ENCODE peak calls at places on chromosomes 12 and 14, in six cellular contexts. K is heart left ventricle; H is mesothelial cell of epicardium; J is HCT116; R is ovary; G is CD4-positive, alpha-beta T cell. O is an unnamed sample.
A peak's percentile ranks its signal among the peaks of the same experiment; 100 is the strongest.

GRCh38 chr14:28157887-28158791 is 608.4 kb upstream of the FOXG1 start:
- DNase-seq in K (no peak), H (no peak), J (no peak), R (no peak), G (no peak), O (no peak)

GRCh38 chr12:117494833-117495714 is 133.6 kb upstream of the NOS1 start:
- DNase-seq in K (no peak), H (no peak), J (no peak), R (no peak), G (no peak), O (no peak)

GRCh38 chr14:37695836-37696235 is 100.4 kb downstream of the TTC6 start:
- DNase-seq in K (no peak), H (no peak), J (no peak), R (no peak), G (no peak), O (no peak)

GRCh38 chr12:69275471-69275891 is 36.1 kb downstream of the CPSF6 start:
- DNase-seq in K (no peak), H (no peak), J (no peak), R (no peak), G (no peak), O (no peak)

GRCh38 chr12:72330784-72331183 is 58.6 kb downstream of the TRHDE start:
- DNase-seq in K (no peak), H (no peak), J (no peak), R (no peak), G (no peak), O (no peak)

GRCh38 chr14:101874001-101874400 is 90.4 kb upstream of the DYNC1H1 start:
- DNase-seq in K (no peak), H (no peak), J (no peak), R (no peak), G (no peak), O (no peak)

GRCh38 chr14:31045501-31046080 is 19.4 kb upstream of the STRN3 start:
- DNase-seq in K (no peak), H (no peak), J (no peak), R (no peak), G (no peak), O (no peak)

GRCh38 chr14:95507174-95507573 is 9.3 kb downstream of the SYNE3 start:
- DNase-seq in K (peak; percentile 73), H (no peak), J (no peak), R (peak; percentile 75), G (no peak), O (no peak)

GRCh38 chr12:124418791-124419190 is 123.9 kb downstream of the RFLNA start:
- DNase-seq in K (no peak), H (no peak), J (no peak), R (no peak), G (no peak), O (no peak)

GRCh38 chr12:125262866-125263265 is 197.6 kb downstream of the AACS start:
- DNase-seq in K (no peak), H (no peak), J (no peak), R (no peak), G (no peak), O (no peak)

GRCh38 chr14:88256997-88257755 is 65.9 kb downstream of the KCNK10 start:
- DNase-seq in K (no peak), H (no peak), J (no peak), R (no peak), G (no peak), O (no peak)

GRCh38 chr12:118307069-118307954 is 65.4 kb downstream of the TAOK3 start:
- DNase-seq in K (peak; percentile 32), H (no peak), J (no peak), R (peak; percentile 24), G (no peak), O (no peak)

GRCh38 chr12:116337312-116337711 is 59.8 kb upstream of the MED13L start:
- DNase-seq in K (no peak), H (no peak), J (no peak), R (no peak), G (no peak), O (no peak)

GRCh38 chr12:43501705-43502104 is 50.3 kb downstream of the ADAMTS20 start:
- DNase-seq in K (no peak), H (no peak), J (peak; percentile 36), R (no peak), G (no peak), O (no peak)

GRCh38 chr12:85441025-85441424 is 161.0 kb downstream of the ALX1 start:
- DNase-seq in K (no peak), H (no peak), J (no peak), R (no peak), G (no peak), O (no peak)

GRCh38 chr12:41333988-41334387 is 145.9 kb downstream of the PDZRN4 start:
- DNase-seq in K (no peak), H (no peak), J (no peak), R (no peak), G (no peak), O (no peak)

GRCh38 chr12:104650541-104650940 is 193.8 kb downstream of the CHST11 start:
- DNase-seq in K (no peak), H (no peak), J (no peak), R (no peak), G (no peak), O (no peak)

GRCh38 chr12:56927281-56927680 is 6.9 kb downstream of the SDR9C7 start:
- DNase-seq in K (no peak), H (no peak), J (no peak), R (no peak), G (no peak), O (no peak)

GRCh38 chr14:31834616-31835015 is 242.5 kb upstream of the ARHGAP5 start:
- DNase-seq in K (no peak), H (no peak), J (no peak), R (no peak), G (no peak), O (no peak)

GRCh38 chr14:67485501-67486095 is 2.9 kb downstream of the TMEM229B start:
- DNase-seq in K (no peak), H (no peak), J (no peak), R (no peak), G (no peak), O (no peak)

GRCh38 chr12:71958056-71958455 is 19.4 kb downstream of the TPH2 start:
- DNase-seq in K (no peak), H (no peak), J (no peak), R (no peak), G (no peak), O (no peak)

GRCh38 chr14:94441130-94441529 is 11.5 kb downstream of the SERPINA11 start:
- DNase-seq in K (no peak), H (no peak), J (no peak), R (no peak), G (no peak), O (no peak)
- TF ChIP-seq CTCF in K (no peak), H (no peak), J (no peak), R (no peak), G (no peak), O (no peak)

GRCh38 chr12:111122458-111122878 is 202.1 kb upstream of the MYL2 start:
- DNase-seq in K (no peak), H (no peak), J (no peak), R (no peak), G (no peak), O (no peak)

GRCh38 chr12:111123390-111123789 is 203.0 kb upstream of the MYL2 start:
- DNase-seq in K (no peak), H (no peak), J (no peak), R (no peak), G (no peak), O (no peak)

GRCh38 chr12:111124183-111124582 is 203.8 kb upstream of the MYL2 start:
- DNase-seq in K (no peak), H (no peak), J (no peak), R (no peak), G (no peak), O (no peak)

GRCh38 chr12:111126331-111126730 is 206.0 kb upstream of the MYL2 start:
- DNase-seq in K (peak; percentile 15), H (no peak), J (no peak), R (no peak), G (no peak), O (no peak)

GRCh38 chr12:111121840-111122239 is 201.5 kb upstream of the MYL2 start:
- DNase-seq in K (peak; percentile 11), H (no peak), J (no peak), R (no peak), G (no peak), O (no peak)
- TF ChIP-seq CTCF in K (no peak), H (peak; percentile 25), J (no peak), R (no peak), G (no peak), O (peak; percentile 28)

DNA sequence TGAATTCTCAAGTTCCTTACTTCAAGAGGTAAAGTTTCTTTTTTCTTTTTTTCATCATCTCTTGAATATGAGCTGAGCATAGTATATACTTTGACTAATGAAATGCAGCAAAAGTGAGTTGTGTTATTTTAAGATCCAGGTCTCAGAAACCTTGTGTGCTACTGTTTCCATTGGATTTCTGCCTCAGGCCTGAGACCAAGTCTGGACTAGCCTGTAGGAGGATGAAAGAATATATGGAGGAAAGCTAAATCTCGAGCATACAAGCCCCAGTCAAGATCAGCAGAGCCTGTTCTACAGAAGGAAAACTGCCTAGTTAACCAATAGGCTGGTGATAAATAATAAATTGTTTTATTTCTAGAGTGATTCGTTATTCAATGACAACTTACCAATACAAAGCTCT is 652.5 kb downstream of the C12orf50 start:
- DNase-seq in K (no peak), H (no peak), J (no peak), R (no peak), G (no peak), O (no peak)
- TF ChIP-seq CTCF in K (no peak), H (no peak), J (no peak), R (no peak), G (no peak), O (no peak)

GRCh38 chr14:73761621-73762355 is 47.6 kb upstream of the PNMA1 start:
- DNase-seq in K (no peak), H (no peak), J (no peak), R (no peak), G (no peak), O (no peak)

GRCh38 chr14:73758392-73759182 is 44.4 kb upstream of the PNMA1 start:
- DNase-seq in K (peak; percentile 73), H (peak; percentile 76), J (peak; percentile 63), R (peak; percentile 79), G (peak; percentile 59), O (peak; percentile 73)

GRCh38 chr14:73759183-73759713 is 45.1 kb upstream of the PNMA1 start:
- DNase-seq in K (peak; percentile 90), H (peak; percentile 69), J (no peak), R (peak; percentile 78), G (no peak), O (peak; percentile 38)

GRCh38 chr14:73760598-73761586 is 46.7 kb upstream of the PNMA1 start:
- DNase-seq in K (no peak), H (no peak), J (no peak), R (no peak), G (no peak), O (no peak)

GRCh38 chr14:73759714-73760597 is 45.8 kb upstream of the PNMA1 start:
- DNase-seq in K (peak; percentile 96), H (peak; percentile 96), J (peak; percentile 88), R (peak; percentile 95), G (peak; percentile 93), O (peak; percentile 91)
- TF ChIP-seq CTCF in K (no peak), H (no peak), J (no peak), R (no peak), G (no peak), O (no peak)

GRCh38 chr14:77125275-77126073 is 16.1 kb downstream of the ZDHHC22 start:
- DNase-seq in K (no peak), H (no peak), J (no peak), R (no peak), G (no peak), O (no peak)
- TF ChIP-seq CTCF in K (no peak), H (no peak), J (no peak), R (no peak), G (peak; percentile 33), O (peak; percentile 23)

GRCh38 chr12:54136844-54137580 is 51.8 kb downstream of the SMUG1 start:
- DNase-seq in K (no peak), H (no peak), J (no peak), R (no peak), G (no peak), O (no peak)
- TF ChIP-seq CTCF in K (no peak), H (no peak), J (no peak), R (no peak), G (no peak), O (peak; percentile 43)